ENCODE peak calls at places on chromosomes 6 and 20, in seven cellular contexts. I is AG09309; J is GM06990; K is dermis microvascular lymphatic vessel endothelial cell; X is progenitor cell of endocrine pancreas; L is stimulated activated naive B cell treated with anti-CD40 and anti-IgM and Interleukin-4, amounts not matched to agents 10 μg/mL and 1 μg/mL and 100 μg/mL, for 72 hours; U is aorta. Z is an unnamed sample.
A peak's percentile ranks its signal among the peaks of the same experiment; 100 is the strongest.

GRCh38 chr6:145096846-145097245 is 638.5 kb downstream of the EPM2A start:
- DNase-seq in U (no peak), X (no peak), I (no peak), K (peak; percentile 43), J (no peak), L (no peak), Z (no peak)

GRCh38 chr6:113842165-113842564 is 15.0 kb upstream of the MARCKS start:
- DNase-seq in K (no peak), U (no peak), X (no peak), L (no peak), J (peak; percentile 10), I (no peak), Z (no peak)

GRCh38 chr20:4123537-4124225 is 108.3 kb upstream of the RNF24 start:
- DNase-seq in K (peak; percentile 57), L (no peak), I (no peak), J (no peak), U (no peak), X (no peak), Z (no peak)

GRCh38 chr20:38602185-38602581 is 574 bp downstream of the ARHGAP40 start:
- DNase-seq in J (no peak), X (no peak), U (no peak), L (no peak), K (no peak), I (no peak), Z (no peak)

GRCh38 chr6:137323860-137324259 is 104.7 kb upstream of the IFNGR1 start:
- DNase-seq in I (no peak), L (no peak), K (no peak), U (no peak), X (no peak), J (no peak), Z (no peak)

GRCh38 chr20:36217226-36217625 is 19.1 kb upstream of the AAR2 start:
- DNase-seq in I (no peak), X (no peak), U (no peak), J (no peak), K (no peak), L (no peak), Z (peak; percentile 20)

GRCh38 chr20:32564440-32564839 is 20.7 kb downstream of the NOL4L start:
- DNase-seq in K (no peak), X (no peak), J (no peak), L (no peak), U (no peak), I (no peak), Z (no peak)

GRCh38 chr20:57629976-57630525 is 9.8 kb upstream of the ZBP1 start:
- DNase-seq in X (no peak), K (no peak), L (peak; percentile 54), J (no peak), I (no peak), U (no peak), Z (no peak)

GRCh38 chr6:160520043-160520904 is 143.8 kb downstream of the LPA start:
- DNase-seq in U (peak; percentile 86), J (peak; percentile 67), K (peak; percentile 43), L (peak; percentile 64), X (peak; percentile 83), I (no peak), Z (peak; percentile 29)

GRCh38 chr6:131061771-131062160 is 1.3 kb downstream of the EPB41L2 start:
- DNase-seq in K (no peak), X (no peak), L (no peak), I (no peak), U (no peak), J (peak; percentile 8), Z (no peak)

GRCh38 chr6:11430036-11430435 is 107.5 kb upstream of the TMEM170B start:
- DNase-seq in X (no peak), I (no peak), L (no peak), J (no peak), U (no peak), K (no peak), Z (no peak)